ENCODE peak calls at places on chromosomes 11 and 22, in four cellular contexts. C is mammary epithelial cell; J is colonic mucosa; S is CD4-positive, alpha-beta memory T cell. I is an unnamed sample. For H3K27me3, the result is how much of the 10 kb centered on the place peaks cover.

GRCh38 chr11:120972621-120973020 is 51.3 kb upstream of the TBCEL start:
- DNase-seq in C (no peak), J (no peak), S (no peak), I (no peak)

GRCh38 chr11:33867566-33867965 is 24.3 kb downstream of the LMO2 start:
- DNase-seq in C (no peak), J (no peak), S (no peak), I (no peak)

GRCh38 chr11:93526691-93527583 is 16.3 kb downstream of the SMCO4 start:
- DNase-seq in C (no peak), J (no peak), S (no peak), I (no peak)

GRCh38 chr11:121572581-121573059 is 119.9 kb upstream of the SORL1-AS1 start:
- DNase-seq in C (no peak), J (no peak), S (no peak), I (no peak)

GRCh38 chr11:64998141-64998540 is 1.4 kb upstream of the BATF2 start:
- DNase-seq in C (peak), J (peak), S (no peak), I (no peak)

GRCh38 chr11:16925495-16926065 is 88.6 kb downstream of the PLEKHA7 start:
- DNase-seq in C (peak), J (peak), S (peak), I (no peak)

GRCh38 chr11:17986007-17986710 is 26.7 kb downstream of the SERGEF start:
- DNase-seq in C (peak), J (no peak), S (no peak), I (no peak)

GRCh38 chr11:1401656-1402221 is 12.0 kb downstream of the BRSK2 start:
- DNase-seq in C (peak), J (peak), S (peak), I (peak)

GRCh38 chr22:30370681-30371080 is 13.9 kb downstream of the CCDC157 start:
- DNase-seq in C (peak), J (no peak), S (no peak), I (no peak)

GRCh38 chr22:43114958-43115357 is 4.4 kb downstream of the BIK start:
- DNase-seq in C (no peak), J (peak), S (no peak), I (no peak)

GRCh38 chr11:14350215-14350614 is 8.8 kb downstream of the RRAS2 start:
- DNase-seq in C (no peak), J (no peak), S (no peak), I (no peak)

GRCh38 chr11:118415739-118416068 is 14.3 kb downstream of the ATP5MG start:
- DNase-seq in C (peak), J (peak), S (no peak), I (no peak)

GRCh38 chr11:70897429-70897828 is 354.9 kb downstream of the SHANK2 start:
- DNase-seq in C (no peak), J (no peak), S (no peak), I (no peak)

DNA sequence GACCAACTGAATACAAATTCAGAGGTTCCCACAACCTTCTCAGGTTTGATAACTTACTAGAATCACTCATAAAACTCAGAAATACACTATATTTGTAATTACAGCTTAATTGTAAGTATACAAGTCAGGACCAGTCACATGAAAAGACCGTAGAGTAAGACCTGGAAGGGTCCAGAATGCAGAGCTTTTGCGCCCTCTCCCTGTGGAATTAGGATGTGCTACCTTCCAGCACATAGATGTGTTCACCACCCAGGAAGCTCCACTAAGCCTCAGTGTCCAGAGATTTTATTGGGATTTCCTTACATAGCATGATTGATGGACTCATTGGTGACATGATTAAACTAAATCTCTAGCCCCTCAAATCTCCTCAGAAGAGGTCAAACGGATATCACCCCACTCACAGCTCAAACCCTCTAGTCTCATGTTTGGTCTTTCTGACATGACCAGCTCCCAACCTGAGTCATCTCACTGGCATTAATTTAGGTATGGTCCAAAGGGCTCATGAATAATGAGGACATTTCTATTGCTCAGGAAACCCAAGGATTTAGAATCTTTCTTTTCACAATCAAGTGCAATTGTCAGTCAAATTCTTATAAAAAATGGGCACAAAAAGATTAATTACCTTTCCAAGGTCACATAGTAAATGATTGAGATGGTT is 77.2 kb upstream of the UBASH3B start:
- DNase-seq in C (no peak), J (no peak), S (no peak), I (no peak)
- H3K27me3 ChIP-seq in C (under half), J (under half), S (under half), I (under half)

DNA sequence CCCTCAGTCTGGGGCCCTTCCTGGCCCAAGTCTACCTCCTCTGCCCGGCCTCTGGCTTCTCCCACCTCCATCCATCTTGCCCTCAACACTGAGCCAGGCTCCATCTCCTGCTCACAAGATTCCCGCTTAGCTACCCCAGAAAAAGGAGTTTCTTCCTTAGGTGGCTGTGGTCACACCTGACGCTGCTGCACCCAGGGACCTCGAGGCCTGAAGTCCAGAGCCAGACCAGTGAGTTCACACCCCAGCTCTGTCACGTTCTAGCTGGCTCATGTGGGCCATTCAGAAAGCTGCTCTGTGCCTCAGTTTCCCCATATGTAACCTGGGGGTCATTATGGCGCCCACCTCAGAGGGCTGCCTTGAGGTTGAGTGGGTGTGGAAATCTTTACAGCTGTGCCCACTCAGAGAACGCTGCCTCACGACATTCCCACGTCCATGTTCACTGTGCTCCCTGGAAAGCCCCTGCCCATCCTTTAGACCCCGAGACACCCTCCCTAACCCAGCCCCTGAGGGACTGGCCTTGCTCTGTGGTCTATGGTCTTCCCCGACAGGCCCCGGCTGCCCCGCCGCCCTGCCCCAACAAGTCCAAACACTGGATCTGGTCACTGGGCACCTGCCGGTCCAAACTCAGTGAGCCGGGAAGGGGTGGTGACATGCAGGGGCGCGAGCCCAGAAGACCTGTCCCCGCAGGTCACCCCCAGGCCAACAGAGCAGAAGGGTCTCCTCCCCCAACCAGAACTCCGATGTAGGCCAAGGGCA is 9.8 kb downstream of the PLXNB2 start:
- DNase-seq in C (no peak), J (no peak), S (no peak), I (no peak)
- H3K27ac ChIP-seq in C (no peak), J (no peak), S (no peak), I (no peak)

GRCh38 chr22:47055921-47056320 is 293.5 kb downstream of the TBC1D22A start:
- DNase-seq in C (no peak), J (no peak), S (no peak), I (no peak)

GRCh38 chr22:47054231-47055072 is 292.0 kb downstream of the TBC1D22A start:
- DNase-seq in C (no peak), J (no peak), S (no peak), I (no peak)

GRCh38 chr22:47055073-47055355 is 292.6 kb downstream of the TBC1D22A start:
- DNase-seq in C (no peak), J (no peak), S (no peak), I (no peak)

GRCh38 chr22:47056361-47056760 is 293.9 kb downstream of the TBC1D22A start:
- DNase-seq in C (no peak), J (no peak), S (no peak), I (no peak)

GRCh38 chr22:47055461-47055860 is 293.0 kb downstream of the TBC1D22A start:
- DNase-seq in C (no peak), J (no peak), S (no peak), I (no peak)
- H3K27me3 ChIP-seq in C (under half), J (under half), S (under half), I (under half)

DNA sequence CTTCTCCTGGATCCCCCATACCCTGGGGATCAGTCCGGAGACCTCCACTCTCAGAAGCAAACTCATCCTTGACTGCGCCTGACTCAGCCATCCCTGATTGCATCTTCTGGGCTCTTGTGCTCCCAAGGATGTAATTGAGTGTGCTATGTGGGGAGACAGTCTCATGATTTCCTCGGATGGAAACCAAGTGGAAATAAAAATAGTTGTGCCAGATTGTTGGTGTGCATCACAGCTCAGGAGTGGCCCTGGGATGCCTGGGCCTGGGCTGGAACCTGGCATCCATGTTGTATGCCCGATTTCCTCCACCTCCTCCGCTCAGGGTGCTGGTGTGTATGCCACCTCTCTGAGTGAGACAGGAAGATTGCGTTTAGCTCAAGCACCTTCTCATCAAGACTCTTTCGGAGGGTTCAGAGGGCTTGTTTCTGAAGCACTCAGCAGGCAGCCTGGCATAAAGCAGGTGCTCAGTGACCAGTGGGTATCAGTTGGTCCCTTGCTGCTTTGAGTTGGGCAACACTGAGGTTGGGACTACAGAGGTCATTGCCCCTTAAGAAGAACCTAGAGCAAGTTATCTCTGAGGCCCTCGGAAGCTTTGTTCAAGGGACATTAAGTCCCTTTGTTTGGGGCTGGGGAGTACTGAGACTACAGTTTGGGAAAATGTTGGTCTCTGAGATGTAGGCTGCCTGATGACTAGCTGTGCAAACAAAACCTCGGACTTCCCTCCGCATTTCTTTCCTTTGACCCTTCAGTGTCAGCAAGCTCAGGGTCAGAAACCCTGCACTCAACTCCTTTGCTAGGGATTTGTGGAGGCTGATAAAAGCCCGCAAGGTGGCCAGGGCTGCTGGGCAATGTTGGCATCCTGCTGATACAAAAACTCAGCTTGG is 24.8 kb upstream of the MICAL2 start:
- DNase-seq in C (no peak), J (no peak), S (no peak), I (no peak)
- H3K27ac ChIP-seq in C (peak), J (peak), S (peak), I (no peak)

GRCh38 chr11:31809543-31809856 is 1.6 kb downstream of the PAX6 start:
- DNase-seq in C (no peak), J (no peak), S (no peak), I (no peak)
- H3K27me3 ChIP-seq in C (half or more), J (half or more), S (half or more), I (half or more)

GRCh38 chr11:77548552-77549439 is 41.0 kb upstream of the AQP11 start:
- DNase-seq in C (no peak), J (no peak), S (no peak), I (no peak)
- H3K27ac ChIP-seq in C (no peak), J (no peak), S (no peak), I (no peak)

GRCh38 chr11:13011366-13012036 is 2.4 kb downstream of the RASSF10 start:
- DNase-seq in C (peak), J (no peak), S (no peak), I (no peak)
- H3K27me3 ChIP-seq in C (under half), J (under half), S (under half), I (half or more)

I was measured in CD4-positive, alpha-beta T cell.